ENCODE peak calls at places on chromosomes 5 and 9, in ten cellular contexts. One of them, this sample, is unnamed. For H3K9me3 and H3K36me3, the result is how much of the 10 kb centered on the place peaks cover.

GRCh38 chr5:32339198-32339597 is 26.5 kb upstream of the MTMR12 start:
- DNase-seq in heart left ventricle: no peak
- DNase-seq in fibroblast of lung: peak
- DNase-seq in colonic mucosa: no peak
- DNase-seq in lower lobe of right lung: no peak
- DNase-seq in hepatocyte: no peak
- DNase-seq in PC-9: no peak
- DNase-seq in PC-3: peak
- DNase-seq in IMR-90: peak
- DNase-seq in ovary: no peak
- DNase-seq in this sample: no peak

GRCh38 chr5:88687253-88687955 is 195.6 kb downstream of the MEF2C start:
- DNase-seq in heart left ventricle: no peak
- DNase-seq in fibroblast of lung: no peak
- DNase-seq in colonic mucosa: no peak
- DNase-seq in lower lobe of right lung: no peak
- DNase-seq in hepatocyte: no peak
- DNase-seq in PC-9: no peak
- DNase-seq in PC-3: no peak
- DNase-seq in IMR-90: no peak
- DNase-seq in ovary: no peak
- DNase-seq in this sample: no peak

GRCh38 chr9:87464992-87465378 is 32.7 kb upstream of the DAPK1 start:
- DNase-seq in heart left ventricle: no peak
- DNase-seq in fibroblast of lung: no peak
- DNase-seq in colonic mucosa: no peak
- DNase-seq in lower lobe of right lung: no peak
- DNase-seq in hepatocyte: no peak
- DNase-seq in PC-9: no peak
- DNase-seq in PC-3: no peak
- DNase-seq in IMR-90: no peak
- DNase-seq in ovary: no peak
- DNase-seq in this sample: no peak

GRCh38 chr5:74179183-74179582 is 461.3 kb downstream of the ENC1 start:
- DNase-seq in heart left ventricle: no peak
- DNase-seq in fibroblast of lung: peak
- DNase-seq in colonic mucosa: no peak
- DNase-seq in lower lobe of right lung: no peak
- DNase-seq in hepatocyte: peak
- DNase-seq in PC-9: no peak
- DNase-seq in PC-3: no peak
- DNase-seq in IMR-90: peak
- DNase-seq in ovary: no peak
- DNase-seq in this sample: no peak

GRCh38 chr5:97276721-97277120 is 93.7 kb upstream of the RIOK2 start:
- DNase-seq in heart left ventricle: no peak
- DNase-seq in fibroblast of lung: no peak
- DNase-seq in colonic mucosa: no peak
- DNase-seq in lower lobe of right lung: no peak
- DNase-seq in hepatocyte: no peak
- DNase-seq in PC-9: no peak
- DNase-seq in PC-3: no peak
- DNase-seq in IMR-90: no peak
- DNase-seq in ovary: no peak
- DNase-seq in this sample: no peak

GRCh38 chr9:90770339-90770738 is 31.3 kb upstream of the SYK start:
- DNase-seq in heart left ventricle: no peak
- DNase-seq in fibroblast of lung: no peak
- DNase-seq in colonic mucosa: no peak
- DNase-seq in lower lobe of right lung: no peak
- DNase-seq in hepatocyte: no peak
- DNase-seq in PC-9: no peak
- DNase-seq in PC-3: no peak
- DNase-seq in IMR-90: no peak
- DNase-seq in ovary: no peak
- DNase-seq in this sample: no peak

GRCh38 chr5:132425009-132425937 is 55.8 kb downstream of the SLC22A5 start:
- DNase-seq in heart left ventricle: no peak
- DNase-seq in fibroblast of lung: peak
- DNase-seq in colonic mucosa: peak
- DNase-seq in lower lobe of right lung: no peak
- DNase-seq in hepatocyte: peak
- DNase-seq in PC-9: no peak
- DNase-seq in PC-3: peak
- DNase-seq in IMR-90: peak
- DNase-seq in ovary: no peak
- DNase-seq in this sample: no peak

GRCh38 chr5:148808864-148809642 is 17.4 kb upstream of the ADRB2 start:
- DNase-seq in heart left ventricle: peak
- DNase-seq in fibroblast of lung: no peak
- DNase-seq in colonic mucosa: no peak
- DNase-seq in lower lobe of right lung: peak
- DNase-seq in hepatocyte: peak
- DNase-seq in PC-9: no peak
- DNase-seq in PC-3: peak
- DNase-seq in IMR-90: no peak
- DNase-seq in ovary: no peak
- DNase-seq in this sample: no peak

GRCh38 chr5:63233906-63234305 is 655.3 kb downstream of the LRRC70 start:
- DNase-seq in heart left ventricle: no peak
- DNase-seq in fibroblast of lung: peak
- DNase-seq in colonic mucosa: no peak
- DNase-seq in lower lobe of right lung: no peak
- DNase-seq in hepatocyte: no peak
- DNase-seq in PC-9: no peak
- DNase-seq in PC-3: no peak
- DNase-seq in IMR-90: no peak
- DNase-seq in ovary: no peak
- DNase-seq in this sample: no peak

GRCh38 chr5:59842999-59843398 is 50.5 kb downstream of the PDE4D start:
- DNase-seq in heart left ventricle: no peak
- DNase-seq in fibroblast of lung: peak
- DNase-seq in colonic mucosa: no peak
- DNase-seq in lower lobe of right lung: no peak
- DNase-seq in hepatocyte: no peak
- DNase-seq in PC-9: no peak
- DNase-seq in PC-3: no peak
- DNase-seq in IMR-90: peak
- DNase-seq in ovary: no peak
- DNase-seq in this sample: no peak

GRCh38 chr9:89114741-89115140 is 63.9 kb downstream of the SHC3 start:
- DNase-seq in heart left ventricle: no peak
- DNase-seq in fibroblast of lung: no peak
- DNase-seq in colonic mucosa: no peak
- DNase-seq in lower lobe of right lung: no peak
- DNase-seq in hepatocyte: no peak
- DNase-seq in PC-9: no peak
- DNase-seq in PC-3: no peak
- DNase-seq in IMR-90: no peak
- DNase-seq in ovary: no peak
- DNase-seq in this sample: no peak

GRCh38 chr5:117242028-117242427 is 667.4 kb upstream of the SEMA6A start:
- DNase-seq in heart left ventricle: no peak
- DNase-seq in fibroblast of lung: no peak
- DNase-seq in colonic mucosa: no peak
- DNase-seq in lower lobe of right lung: no peak
- DNase-seq in hepatocyte: no peak
- DNase-seq in PC-9: no peak
- DNase-seq in PC-3: no peak
- DNase-seq in IMR-90: no peak
- DNase-seq in ovary: no peak
- DNase-seq in this sample: no peak

GRCh38 chr9:100111235-100111634 is 12.2 kb downstream of the INVS start:
- DNase-seq in heart left ventricle: peak
- DNase-seq in fibroblast of lung: peak
- DNase-seq in colonic mucosa: peak
- DNase-seq in lower lobe of right lung: peak
- DNase-seq in hepatocyte: peak
- DNase-seq in PC-9: no peak
- DNase-seq in PC-3: peak
- DNase-seq in IMR-90: peak
- DNase-seq in ovary: peak
- DNase-seq in this sample: peak

GRCh38 chr5:172874647-172875371 is 40.8 kb downstream of the ERGIC1 start:
- DNase-seq in heart left ventricle: no peak
- DNase-seq in fibroblast of lung: no peak
- DNase-seq in colonic mucosa: no peak
- DNase-seq in lower lobe of right lung: no peak
- DNase-seq in hepatocyte: no peak
- DNase-seq in PC-9: no peak
- DNase-seq in PC-3: no peak
- DNase-seq in IMR-90: no peak
- DNase-seq in ovary: no peak
- DNase-seq in this sample: no peak
- H3K27ac ChIP-seq in heart left ventricle: no peak
- H3K27ac ChIP-seq in fibroblast of lung: no peak
- H3K27ac ChIP-seq in colonic mucosa: no peak
- H3K27ac ChIP-seq in lower lobe of right lung: peak
- H3K27ac ChIP-seq in hepatocyte: no peak
- H3K27ac ChIP-seq in PC-9: no peak
- H3K27ac ChIP-seq in PC-3: no peak
- H3K27ac ChIP-seq in IMR-90: no peak
- H3K27ac ChIP-seq in ovary: peak
- H3K27ac ChIP-seq in this sample: peak

GRCh38 chr5:3326569-3327232 is 268.9 kb upstream of the IRX1 start:
- DNase-seq in heart left ventricle: no peak
- DNase-seq in fibroblast of lung: no peak
- DNase-seq in colonic mucosa: no peak
- DNase-seq in lower lobe of right lung: no peak
- DNase-seq in hepatocyte: no peak
- DNase-seq in PC-9: no peak
- DNase-seq in PC-3: no peak
- DNase-seq in IMR-90: no peak
- DNase-seq in ovary: no peak
- DNase-seq in this sample: peak

GRCh38 chr5:3324421-3325101 is 271.1 kb upstream of the IRX1 start:
- DNase-seq in heart left ventricle: no peak
- DNase-seq in fibroblast of lung: no peak
- DNase-seq in colonic mucosa: no peak
- DNase-seq in lower lobe of right lung: no peak
- DNase-seq in hepatocyte: no peak
- DNase-seq in PC-9: no peak
- DNase-seq in PC-3: no peak
- DNase-seq in IMR-90: no peak
- DNase-seq in ovary: no peak
- DNase-seq in this sample: no peak

GRCh38 chr5:3323144-3323543 is 272.5 kb upstream of the IRX1 start:
- DNase-seq in heart left ventricle: no peak
- DNase-seq in fibroblast of lung: no peak
- DNase-seq in colonic mucosa: no peak
- DNase-seq in lower lobe of right lung: no peak
- DNase-seq in hepatocyte: no peak
- DNase-seq in PC-9: no peak
- DNase-seq in PC-3: no peak
- DNase-seq in IMR-90: no peak
- DNase-seq in ovary: no peak
- DNase-seq in this sample: no peak

GRCh38 chr5:3325811-3326568 is 269.6 kb upstream of the IRX1 start:
- DNase-seq in heart left ventricle: no peak
- DNase-seq in fibroblast of lung: no peak
- DNase-seq in colonic mucosa: no peak
- DNase-seq in lower lobe of right lung: no peak
- DNase-seq in hepatocyte: no peak
- DNase-seq in PC-9: no peak
- DNase-seq in PC-3: no peak
- DNase-seq in IMR-90: no peak
- DNase-seq in ovary: no peak
- DNase-seq in this sample: peak

GRCh38 chr5:3325206-3325605 is 270.4 kb upstream of the IRX1 start:
- DNase-seq in heart left ventricle: no peak
- DNase-seq in fibroblast of lung: peak
- DNase-seq in colonic mucosa: no peak
- DNase-seq in lower lobe of right lung: no peak
- DNase-seq in hepatocyte: peak
- DNase-seq in PC-9: no peak
- DNase-seq in PC-3: no peak
- DNase-seq in IMR-90: no peak
- DNase-seq in ovary: no peak
- DNase-seq in this sample: peak
- H3K9me3 ChIP-seq in heart left ventricle: under half
- H3K9me3 ChIP-seq in fibroblast of lung: under half
- H3K9me3 ChIP-seq in colonic mucosa: under half
- H3K9me3 ChIP-seq in lower lobe of right lung: under half
- H3K9me3 ChIP-seq in hepatocyte: under half
- H3K9me3 ChIP-seq in PC-9: under half
- H3K9me3 ChIP-seq in PC-3: under half
- H3K9me3 ChIP-seq in IMR-90: under half
- H3K9me3 ChIP-seq in ovary: under half
- H3K9me3 ChIP-seq in this sample: under half

DNA sequence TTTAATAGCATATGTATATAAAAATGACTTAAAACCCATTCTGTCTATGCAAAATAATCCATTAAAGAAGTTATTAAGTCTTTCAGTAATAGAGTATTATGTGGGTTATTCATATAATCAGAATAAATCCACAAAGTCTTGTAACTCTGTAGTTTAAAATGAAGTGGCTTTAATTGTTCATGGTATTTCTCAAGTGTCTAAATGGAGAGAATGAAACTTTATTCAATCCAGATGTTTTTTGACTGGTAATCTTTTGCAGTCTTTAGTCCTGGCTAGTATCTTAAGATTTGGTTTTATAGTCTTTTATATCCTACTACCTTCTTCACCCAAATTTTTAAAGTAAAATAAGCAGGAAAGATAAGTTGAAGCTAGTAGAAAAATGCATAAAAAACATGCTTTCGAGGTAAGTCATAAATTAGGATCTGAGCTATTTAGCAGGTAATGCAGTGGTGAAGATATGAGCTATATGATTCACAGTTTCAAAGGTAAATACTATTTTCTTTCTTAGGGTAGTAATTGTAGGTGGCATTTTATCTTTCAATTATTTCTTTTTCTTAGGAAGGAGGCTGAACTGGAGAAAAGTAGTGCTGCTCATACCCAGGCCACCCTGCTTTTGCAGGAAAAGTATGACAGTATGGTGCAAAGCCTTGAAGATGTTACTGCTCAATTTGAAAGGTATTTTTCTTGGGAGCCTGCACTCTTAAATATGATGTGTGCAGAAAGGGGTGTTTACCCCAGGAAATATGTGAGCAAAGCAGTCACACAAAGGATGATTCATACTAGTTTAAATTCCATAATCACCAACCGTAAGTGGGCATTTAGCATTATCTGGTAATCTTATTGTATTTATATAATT is 17.9 kb downstream of the HMMR start:
- DNase-seq in heart left ventricle: no peak
- DNase-seq in fibroblast of lung: peak
- DNase-seq in colonic mucosa: no peak
- DNase-seq in lower lobe of right lung: no peak
- DNase-seq in hepatocyte: no peak
- DNase-seq in PC-9: no peak
- DNase-seq in PC-3: peak
- DNase-seq in IMR-90: peak
- DNase-seq in ovary: no peak
- DNase-seq in this sample: no peak
- H3K36me3 ChIP-seq in heart left ventricle: under half
- H3K36me3 ChIP-seq in fibroblast of lung: under half
- H3K36me3 ChIP-seq in colonic mucosa: under half
- H3K36me3 ChIP-seq in lower lobe of right lung: under half
- H3K36me3 ChIP-seq in hepatocyte: under half
- H3K36me3 ChIP-seq in PC-9: under half
- H3K36me3 ChIP-seq in PC-3: half or more
- H3K36me3 ChIP-seq in IMR-90: under half
- H3K36me3 ChIP-seq in ovary: under half
- H3K36me3 ChIP-seq in this sample: under half

GRCh38 chr5:40904994-40905306 is 4.3 kb upstream of the C7 start:
- DNase-seq in heart left ventricle: no peak
- DNase-seq in fibroblast of lung: no peak
- DNase-seq in colonic mucosa: no peak
- DNase-seq in lower lobe of right lung: no peak
- DNase-seq in hepatocyte: no peak
- DNase-seq in PC-9: no peak
- DNase-seq in PC-3: no peak
- DNase-seq in IMR-90: no peak
- DNase-seq in ovary: no peak
- DNase-seq in this sample: no peak
- H3K27ac ChIP-seq in heart left ventricle: peak
- H3K27ac ChIP-seq in fibroblast of lung: no peak
- H3K27ac ChIP-seq in colonic mucosa: no peak
- H3K27ac ChIP-seq in lower lobe of right lung: peak
- H3K27ac ChIP-seq in hepatocyte: no peak
- H3K27ac ChIP-seq in PC-9: no peak
- H3K27ac ChIP-seq in PC-3: no peak
- H3K27ac ChIP-seq in IMR-90: no peak
- H3K27ac ChIP-seq in ovary: peak
- H3K27ac ChIP-seq in this sample: no peak